ENCODE peak calls at places on chromosomes 3 and 15, in five cellular contexts. One of them, this sample, is unnamed.

GRCh38 chr15:46441294-46442062 is 806.6 kb downstream of the SQOR start:
- DNase-seq in T-cell: no peak
- DNase-seq in T follicular helper cell: no peak
- DNase-seq in germinal center: no peak
- DNase-seq in sigmoid colon: no peak
- DNase-seq in this sample: no peak

GRCh38 chr3:172310361-172310760 is 137.9 kb downstream of the GHSR start:
- DNase-seq in T follicular helper cell: no peak
- DNase-seq in sigmoid colon: no peak
- DNase-seq in germinal center: no peak
- DNase-seq in T-cell: no peak
- DNase-seq in this sample: no peak

GRCh38 chr3:13021934-13022265 is 51.3 kb downstream of the IQSEC1 start:
- DNase-seq in T-cell: no peak
- DNase-seq in sigmoid colon: no peak
- DNase-seq in T follicular helper cell: no peak
- DNase-seq in germinal center: no peak
- DNase-seq in this sample: no peak

GRCh38 chr3:129226374-129226773 is 23.0 kb upstream of the COPG1 start:
- DNase-seq in T-cell: no peak
- DNase-seq in T follicular helper cell: no peak
- DNase-seq in sigmoid colon: peak; percentile 97
- DNase-seq in germinal center: no peak
- DNase-seq in this sample: peak; percentile 85

GRCh38 chr3:185330644-185331043 is 32.3 kb upstream of the MAP3K13 start:
- DNase-seq in T-cell: no peak
- DNase-seq in T follicular helper cell: no peak
- DNase-seq in germinal center: no peak
- DNase-seq in sigmoid colon: no peak
- DNase-seq in this sample: no peak

GRCh38 chr15:89356634-89357298 is 22.1 kb upstream of the POLG start:
- DNase-seq in germinal center: no peak
- DNase-seq in T follicular helper cell: no peak
- DNase-seq in sigmoid colon: no peak
- DNase-seq in T-cell: no peak
- DNase-seq in this sample: no peak

GRCh38 chr15:52261498-52262242 is 33.9 kb downstream of the MYO5C start:
- DNase-seq in germinal center: peak; percentile 66
- DNase-seq in sigmoid colon: peak; percentile 73
- DNase-seq in T follicular helper cell: no peak
- DNase-seq in T-cell: peak; percentile 4
- DNase-seq in this sample: peak; percentile 70

GRCh38 chr15:45287400-45287799 is 35.4 kb downstream of the SLC28A2 start:
- DNase-seq in T-cell: no peak
- DNase-seq in germinal center: no peak
- DNase-seq in T follicular helper cell: no peak
- DNase-seq in sigmoid colon: no peak
- DNase-seq in this sample: no peak

GRCh38 chr15:84878504-84878903 is 6.0 kb upstream of the SLC28A1 start:
- DNase-seq in sigmoid colon: peak; percentile 82
- DNase-seq in T-cell: peak; percentile 46
- DNase-seq in T follicular helper cell: peak; percentile 21
- DNase-seq in germinal center: peak; percentile 54
- DNase-seq in this sample: peak; percentile 66

GRCh38 chr15:34582461-34583357 is 742 bp downstream of the GOLGA8B start:
- DNase-seq in sigmoid colon: no peak
- DNase-seq in germinal center: peak; percentile 42
- DNase-seq in T follicular helper cell: no peak
- DNase-seq in T-cell: no peak
- DNase-seq in this sample: peak; percentile 60

GRCh38 chr15:33834892-33835730 is 133.2 kb upstream of the CHRM5 start:
- DNase-seq in germinal center: no peak
- DNase-seq in T-cell: no peak
- DNase-seq in T follicular helper cell: no peak
- DNase-seq in sigmoid colon: no peak
- DNase-seq in this sample: no peak

GRCh38 chr3:20040476-20041196 is 390 bp downstream of the KAT2B start:
- DNase-seq in germinal center: peak; percentile 83
- DNase-seq in T-cell: peak; percentile 46
- DNase-seq in T follicular helper cell: peak; percentile 47
- DNase-seq in sigmoid colon: peak; percentile 91
- DNase-seq in this sample: peak; percentile 95

GRCh38 chr3:126308394-126309125 is 48.6 kb downstream of the KLF15 start:
- DNase-seq in T follicular helper cell: no peak
- DNase-seq in germinal center: no peak
- DNase-seq in T-cell: no peak
- DNase-seq in sigmoid colon: no peak
- DNase-seq in this sample: peak; percentile 61

GRCh38 chr3:9205345-9206143 is 43.9 kb downstream of the SRGAP3 start:
- DNase-seq in T follicular helper cell: no peak
- DNase-seq in T-cell: no peak
- DNase-seq in germinal center: no peak
- DNase-seq in sigmoid colon: peak; percentile 3
- DNase-seq in this sample: no peak

GRCh38 chr3:123521179-123521969 is 63.5 kb downstream of the HACD2 start:
- DNase-seq in T-cell: no peak
- DNase-seq in sigmoid colon: no peak
- DNase-seq in T follicular helper cell: no peak
- DNase-seq in germinal center: no peak
- DNase-seq in this sample: no peak

GRCh38 chr3:112767777-112768176 is 78.9 kb downstream of the CD200R1L start:
- DNase-seq in sigmoid colon: no peak
- DNase-seq in germinal center: no peak
- DNase-seq in T-cell: no peak
- DNase-seq in T follicular helper cell: no peak
- DNase-seq in this sample: no peak

GRCh38 chr15:93719941-93720351 is 511.4 kb upstream of the MCTP2 start:
- DNase-seq in T follicular helper cell: no peak
- DNase-seq in sigmoid colon: no peak
- DNase-seq in germinal center: no peak
- DNase-seq in T-cell: no peak
- DNase-seq in this sample: no peak

GRCh38 chr15:40331637-40332036 is 8.1 kb downstream of the INAFM2 start:
- DNase-seq in germinal center: no peak
- DNase-seq in T-cell: no peak
- DNase-seq in T follicular helper cell: no peak
- DNase-seq in sigmoid colon: no peak
- DNase-seq in this sample: no peak

GRCh38 chr3:24678441-24678865 is 183.8 kb upstream of the THRB start:
- DNase-seq in T-cell: no peak
- DNase-seq in T follicular helper cell: no peak
- DNase-seq in sigmoid colon: no peak
- DNase-seq in germinal center: no peak
- DNase-seq in this sample: no peak

GRCh38 chr15:38514601-38515000 is 50.0 kb downstream of the RASGRP1 start:
- DNase-seq in germinal center: peak; percentile 40
- DNase-seq in T-cell: no peak
- DNase-seq in sigmoid colon: no peak
- DNase-seq in T follicular helper cell: no peak
- DNase-seq in this sample: no peak

GRCh38 chr3:43405888-43406636 is 119.7 kb downstream of the SNRK start:
- DNase-seq in T follicular helper cell: no peak
- DNase-seq in sigmoid colon: no peak
- DNase-seq in T-cell: no peak
- DNase-seq in germinal center: no peak
- DNase-seq in this sample: no peak

GRCh38 chr3:133880287-133880686 is 15.4 kb downstream of the RAB6B start:
- DNase-seq in T-cell: no peak
- DNase-seq in germinal center: no peak
- DNase-seq in sigmoid colon: no peak
- DNase-seq in T follicular helper cell: no peak
- DNase-seq in this sample: no peak

GRCh38 chr15:68983821-68984517 is 30.5 kb upstream of the NOX5 start:
- DNase-seq in T follicular helper cell: no peak
- DNase-seq in T-cell: no peak
- DNase-seq in sigmoid colon: no peak
- DNase-seq in germinal center: no peak
- DNase-seq in this sample: no peak

GRCh38 chr15:92882697-92883642 is 17.2 kb upstream of the CHD2 start:
- DNase-seq in sigmoid colon: no peak
- DNase-seq in germinal center: peak; percentile 46
- DNase-seq in T follicular helper cell: peak; percentile 18
- DNase-seq in T-cell: peak; percentile 33
- DNase-seq in this sample: no peak

GRCh38 chr3:13346481-13347389 is 73.4 kb downstream of the NUP210 start:
- DNase-seq in germinal center: peak; percentile 22
- DNase-seq in sigmoid colon: no peak
- DNase-seq in T follicular helper cell: peak; percentile 72
- DNase-seq in T-cell: peak; percentile 79
- DNase-seq in this sample: peak; percentile 64

GRCh38 chr15:97023131-97023844 is 692.8 kb downstream of the NR2F2 start:
- DNase-seq in T follicular helper cell: no peak
- DNase-seq in germinal center: no peak
- DNase-seq in sigmoid colon: no peak
- DNase-seq in T-cell: no peak
- DNase-seq in this sample: no peak

GRCh38 chr15:25394893-25395292 is 43.9 kb downstream of the UBE3A start:
- DNase-seq in germinal center: no peak
- DNase-seq in sigmoid colon: no peak
- DNase-seq in T follicular helper cell: no peak
- DNase-seq in T-cell: no peak
- DNase-seq in this sample: no peak